ENCODE peak calls at places on chromosomes 6 and 20, in eight cellular contexts. E is GM10248, S is pancreas, U is ovary, J is Peyer's patch, Y is tibial artery, L is fibroblast of villous mesenchyme, W is endodermal cell. R is an unnamed sample.

GRCh38 chr20:44532981-44533331 is 11.1 kb upstream of the SERINC3 start:
- DNase-seq in J (no peak), W (no peak), L (peak; percentile 50), Y (no peak), S (no peak), E (no peak), U (no peak), R (no peak)

GRCh38 chr20:48948612-48949011 is 27.1 kb downstream of the ARFGEF2 start:
- DNase-seq in S (no peak), W (no peak), J (no peak), U (no peak), L (no peak), Y (no peak), E (no peak), R (no peak)

GRCh38 chr20:38927902-38928578 is 1.8 kb downstream of the FAM83D start:
- DNase-seq in Y (no peak), J (peak; percentile 55), L (no peak), E (no peak), S (no peak), U (no peak), W (no peak), R (no peak)

GRCh38 chr20:60062431-60063336 is 104.5 kb downstream of the CDH26 start:
- DNase-seq in J (no peak), U (peak; percentile 19), W (peak; percentile 35), E (no peak), L (peak; percentile 54), Y (no peak), S (no peak), R (no peak)

GRCh38 chr6:126682440-126682839 is 342.5 kb downstream of the CENPW start:
- DNase-seq in Y (no peak), J (no peak), E (no peak), W (no peak), U (no peak), L (peak; percentile 25), S (no peak), R (no peak)

GRCh38 chr6:13260831-13261230 is 67.5 kb downstream of the TBC1D7 start:
- DNase-seq in U (no peak), E (no peak), W (no peak), S (no peak), J (no peak), Y (no peak), L (no peak), R (no peak)

GRCh38 chr20:58245181-58245891 is 16.9 kb upstream of the ANKRD60 start:
- DNase-seq in L (no peak), S (no peak), E (no peak), J (no peak), W (no peak), U (no peak), Y (no peak), R (no peak)

GRCh38 chr20:33709398-33709797 is 10.7 kb downstream of the PXMP4 start:
- DNase-seq in U (no peak), Y (no peak), W (no peak), E (no peak), S (no peak), L (no peak), J (no peak), R (no peak)

GRCh38 chr6:43750622-43751021 is 19.4 kb upstream of the VEGFA start:
- DNase-seq in E (no peak), J (no peak), U (no peak), W (no peak), Y (no peak), S (no peak), L (no peak), R (no peak)

GRCh38 chr6:73504160-73504559 is 16.7 kb downstream of the EEF1A1 start:
- DNase-seq in Y (no peak), W (no peak), U (no peak), E (no peak), L (no peak), S (no peak), J (no peak), R (no peak)

GRCh38 chr6:129494099-129494498 is 215.9 kb downstream of the ARHGAP18 start:
- DNase-seq in S (no peak), W (no peak), L (no peak), E (no peak), Y (no peak), U (no peak), J (no peak), R (no peak)

GRCh38 chr20:1867495-1868260 is 27.5 kb upstream of the SIRPA start:
- DNase-seq in U (no peak), E (no peak), J (no peak), Y (no peak), W (no peak), S (no peak), L (no peak), R (no peak)

GRCh38 chr20:1871807-1872455 is 23.3 kb upstream of the SIRPA start:
- DNase-seq in S (no peak), W (no peak), Y (no peak), U (no peak), J (peak; percentile 72), L (no peak), E (peak; percentile 49), R (peak; percentile 93)

GRCh38 chr20:1872456-1873183 is 22.6 kb upstream of the SIRPA start:
- DNase-seq in E (no peak), Y (no peak), L (no peak), W (no peak), U (no peak), S (no peak), J (peak; percentile 8), R (peak; percentile 78)

GRCh38 chr20:1868856-1869255 is 26.4 kb upstream of the SIRPA start:
- DNase-seq in U (no peak), S (no peak), J (no peak), E (no peak), L (peak; percentile 34), Y (no peak), W (no peak), R (no peak)

GRCh38 chr20:1870792-1871550 is 24.2 kb upstream of the SIRPA start:
- DNase-seq in J (no peak), E (peak; percentile 57), L (no peak), Y (no peak), S (no peak), U (no peak), W (no peak), R (peak; percentile 87)
- TF ChIP-seq CTCF in J (no peak), E (no peak), L (no peak), Y (no peak), S (no peak), U (no peak), W (no peak), R (no peak)

GRCh38 chr6:123616942-123617341 is 19.8 kb downstream of the TRDN start:
- DNase-seq in E (no peak), W (no peak), J (no peak), Y (no peak), U (no peak), L (no peak), S (no peak), R (no peak)
- TF ChIP-seq CTCF in E (no peak), W (no peak), J (no peak), Y (no peak), U (no peak), L (no peak), S (no peak), R (no peak)

GRCh38 chr20:3632311-3633004 is 30.7 kb downstream of the GFRA4 start:
- DNase-seq in Y (no peak), W (no peak), E (no peak), L (no peak), S (no peak), J (no peak), U (no peak), R (no peak)

GRCh38 chr20:3630429-3630828 is 32.8 kb downstream of the GFRA4 start:
- DNase-seq in Y (no peak), S (no peak), W (no peak), J (no peak), E (no peak), L (no peak), U (no peak), R (no peak)

GRCh38 chr20:3631534-3631933 is 31.7 kb downstream of the GFRA4 start:
- DNase-seq in L (no peak), W (no peak), J (no peak), E (no peak), U (no peak), S (no peak), Y (no peak), R (no peak)

GRCh38 chr20:3629893-3630292 is 33.3 kb downstream of the GFRA4 start:
- DNase-seq in J (no peak), L (no peak), E (no peak), S (no peak), W (no peak), U (no peak), Y (no peak), R (no peak)

GRCh38 chr20:3628502-3629314 is 34.5 kb downstream of the GFRA4 start:
- DNase-seq in Y (no peak), W (no peak), U (no peak), E (no peak), L (no peak), J (no peak), S (no peak), R (no peak)
- TF ChIP-seq CTCF in Y (no peak), W (no peak), U (no peak), E (no peak), L (no peak), J (no peak), S (no peak), R (no peak)

DNA sequence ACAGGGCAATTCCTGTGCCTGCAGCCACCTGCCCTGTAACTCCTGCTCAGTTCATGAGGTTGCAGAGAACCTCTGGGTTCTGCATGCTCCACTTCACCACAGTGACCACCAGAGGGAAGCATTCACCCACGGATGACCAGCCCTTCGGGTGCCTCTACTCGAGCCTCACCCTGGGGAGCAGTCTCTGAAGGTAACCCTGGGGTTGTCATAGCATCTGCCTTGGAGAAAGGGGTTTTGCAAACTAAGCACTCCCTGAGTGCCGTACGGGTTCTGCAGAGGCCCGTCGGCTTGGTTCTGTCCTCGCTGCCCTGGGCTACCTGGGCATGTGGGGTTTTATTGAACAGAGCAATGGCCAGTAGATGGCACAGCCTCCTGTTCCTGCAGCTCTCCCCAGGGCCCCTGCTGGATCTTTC is 10.2 kb upstream of the CST5 start:
- DNase-seq in L (peak; percentile 44), S (peak; percentile 60), Y (peak; percentile 59), U (no peak), W (peak; percentile 93), E (peak; percentile 36), J (no peak), R (no peak)
- TF ChIP-seq CTCF in L (peak; percentile 78), S (peak; percentile 62), Y (peak; percentile 27), U (no peak), W (peak; percentile 96), E (peak; percentile 77), J (no peak), R (peak; percentile 72)

GRCh38 chr6:124961784-124962611 is at the start of gene RNF217:
- DNase-seq in E (peak; percentile 20), S (peak; percentile 69), J (peak; percentile 66), U (peak; percentile 73), L (peak; percentile 67), Y (peak; percentile 89), W (peak; percentile 81), R (peak; percentile 45)
- TF ChIP-seq CTCF in E (no peak), S (no peak), J (no peak), U (peak; percentile 3), L (peak; percentile 2), Y (no peak), W (peak; percentile 30), R (no peak)

DNA sequence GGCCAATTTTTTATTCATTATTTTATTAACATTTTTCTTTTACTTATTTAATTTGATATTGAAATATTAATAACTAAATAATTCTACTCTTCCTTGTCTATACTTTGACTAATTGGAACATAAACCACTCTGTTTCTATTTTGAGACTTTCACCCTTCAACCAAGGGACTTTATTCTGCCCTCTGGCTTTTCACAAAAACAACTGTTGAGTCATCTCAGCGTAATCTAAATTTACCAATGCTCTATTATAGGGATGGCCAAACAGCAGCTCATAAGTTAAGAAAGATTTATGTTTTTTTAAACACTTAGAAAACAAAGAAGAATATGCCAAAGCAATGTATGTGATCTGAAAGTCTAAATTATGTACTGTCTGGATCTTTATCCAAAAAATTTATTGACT is 46.7 kb downstream of the DOP1A start:
- DNase-seq in U (no peak), Y (no peak), S (no peak), E (no peak), J (no peak), W (no peak), L (peak; percentile 45), R (no peak)
- TF ChIP-seq CTCF in U (no peak), Y (no peak), S (no peak), E (no peak), J (no peak), W (no peak), L (no peak), R (no peak)